ENCODE peak calls at places on chromosome 3, in five cellular contexts. One of them, this sample, is unnamed.

GRCh38 chr3:41726891-41727290 is 235.0 kb downstream of the ULK4 start:
- DNase-seq in upper lobe of left lung: no peak
- DNase-seq in AG10803: no peak
- DNase-seq in neuronal stem cell: no peak
- DNase-seq in GM12865: no peak
- DNase-seq in this sample: no peak

GRCh38 chr3:139629033-139629432 is 48.7 kb downstream of the NMNAT3 start:
- DNase-seq in upper lobe of left lung: no peak
- DNase-seq in AG10803: peak
- DNase-seq in neuronal stem cell: no peak
- DNase-seq in GM12865: peak
- DNase-seq in this sample: no peak

GRCh38 chr3:112043621-112044201 is 9.2 kb downstream of the TMPRSS7 start:
- DNase-seq in upper lobe of left lung: no peak
- DNase-seq in AG10803: peak
- DNase-seq in neuronal stem cell: peak
- DNase-seq in GM12865: peak
- DNase-seq in this sample: peak

GRCh38 chr3:13877911-13878710 is 1.8 kb downstream of the WNT7A start:
- DNase-seq in upper lobe of left lung: peak
- DNase-seq in AG10803: no peak
- DNase-seq in neuronal stem cell: peak
- DNase-seq in GM12865: no peak
- DNase-seq in this sample: no peak

GRCh38 chr3:18725668-18726407 is 300.7 kb upstream of the SATB1 start:
- DNase-seq in upper lobe of left lung: no peak
- DNase-seq in AG10803: no peak
- DNase-seq in neuronal stem cell: no peak
- DNase-seq in GM12865: no peak
- DNase-seq in this sample: no peak

GRCh38 chr3:48897401-48898376 is 993 bp downstream of the SLC25A20 start:
- DNase-seq in upper lobe of left lung: no peak
- DNase-seq in AG10803: peak
- DNase-seq in neuronal stem cell: no peak
- DNase-seq in GM12865: peak
- DNase-seq in this sample: no peak

GRCh38 chr3:150607267-150608065 is 4.3 kb downstream of the SELENOT start:
- DNase-seq in upper lobe of left lung: no peak
- DNase-seq in AG10803: no peak
- DNase-seq in neuronal stem cell: peak
- DNase-seq in GM12865: peak
- DNase-seq in this sample: no peak

GRCh38 chr3:124951511-124952390 is 17.2 kb upstream of the MUC13 start:
- DNase-seq in upper lobe of left lung: no peak
- DNase-seq in AG10803: peak
- DNase-seq in neuronal stem cell: no peak
- DNase-seq in GM12865: no peak
- DNase-seq in this sample: no peak

GRCh38 chr3:58214484-58215316 is 3.9 kb upstream of the DNASE1L3 start:
- DNase-seq in upper lobe of left lung: no peak
- DNase-seq in AG10803: peak
- DNase-seq in neuronal stem cell: no peak
- DNase-seq in GM12865: peak
- DNase-seq in this sample: no peak

GRCh38 chr3:76679510-76679909 is 360.4 kb upstream of the ROBO2 start:
- DNase-seq in upper lobe of left lung: no peak
- DNase-seq in AG10803: no peak
- DNase-seq in neuronal stem cell: no peak
- DNase-seq in GM12865: no peak
- DNase-seq in this sample: no peak

GRCh38 chr3:169624533-169624972 is 39.0 kb downstream of the MECOM start:
- DNase-seq in upper lobe of left lung: no peak
- DNase-seq in AG10803: no peak
- DNase-seq in neuronal stem cell: no peak
- DNase-seq in GM12865: no peak
- DNase-seq in this sample: no peak

GRCh38 chr3:27797773-27798172 is 75.7 kb upstream of the EOMES start:
- DNase-seq in upper lobe of left lung: no peak
- DNase-seq in AG10803: no peak
- DNase-seq in neuronal stem cell: no peak
- DNase-seq in GM12865: no peak
- DNase-seq in this sample: no peak

GRCh38 chr3:65785065-65785645 is 253.6 kb downstream of the MAGI1 start:
- DNase-seq in upper lobe of left lung: no peak
- DNase-seq in AG10803: peak
- DNase-seq in neuronal stem cell: peak
- DNase-seq in GM12865: peak
- DNase-seq in this sample: no peak

GRCh38 chr3:46114324-46114988 is 87.2 kb upstream of the XCR1 start:
- DNase-seq in upper lobe of left lung: no peak
- DNase-seq in AG10803: peak
- DNase-seq in neuronal stem cell: no peak
- DNase-seq in GM12865: no peak
- DNase-seq in this sample: no peak

GRCh38 chr3:4814302-4814903 is 164.8 kb upstream of the BHLHE40 start:
- DNase-seq in upper lobe of left lung: no peak
- DNase-seq in AG10803: no peak
- DNase-seq in neuronal stem cell: no peak
- DNase-seq in GM12865: no peak
- DNase-seq in this sample: no peak

DNA sequence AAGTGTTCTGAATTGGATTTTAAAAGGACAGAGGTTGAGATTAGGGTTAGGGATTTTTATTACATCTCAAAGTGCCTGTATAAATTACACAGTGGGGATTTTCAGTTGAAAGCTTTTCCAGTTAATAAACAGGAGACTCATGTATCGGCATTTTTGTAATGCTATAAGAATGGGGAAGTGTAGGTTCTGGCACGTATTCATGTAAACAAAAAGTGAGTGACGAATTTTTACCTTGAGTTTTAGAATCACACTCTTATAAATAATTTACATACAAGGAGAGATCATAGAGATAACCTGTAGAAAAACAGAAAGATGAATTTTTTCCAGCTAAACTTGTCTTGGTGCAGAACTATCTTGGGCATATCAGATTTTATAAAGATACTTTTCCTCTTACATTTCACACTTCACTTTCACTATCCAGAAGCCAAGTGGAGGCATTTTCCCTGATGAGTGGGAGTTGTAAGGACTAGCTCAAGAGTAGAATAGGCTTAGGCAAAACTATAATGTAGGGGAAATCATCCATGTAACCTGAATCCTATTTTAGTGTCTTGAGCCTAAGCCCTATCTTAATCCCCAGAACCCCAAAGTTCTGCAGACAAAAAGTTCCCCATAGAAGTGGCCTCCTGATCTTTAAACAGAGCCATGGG is 42.0 kb upstream of the CD47 start:
- DNase-seq in upper lobe of left lung: no peak
- DNase-seq in AG10803: no peak
- DNase-seq in neuronal stem cell: no peak
- DNase-seq in GM12865: no peak
- DNase-seq in this sample: no peak
- H3K4me3 ChIP-seq in upper lobe of left lung: no peak
- H3K4me3 ChIP-seq in AG10803: no peak
- H3K4me3 ChIP-seq in neuronal stem cell: no peak
- H3K4me3 ChIP-seq in GM12865: no peak
- H3K4me3 ChIP-seq in this sample: no peak

GRCh38 chr3:129014148-129014547 is 13.0 kb downstream of the EFCC1 start:
- DNase-seq in upper lobe of left lung: no peak
- DNase-seq in AG10803: no peak
- DNase-seq in neuronal stem cell: no peak
- DNase-seq in GM12865: no peak
- DNase-seq in this sample: no peak

GRCh38 chr3:129016725-129017530 is 15.8 kb downstream of the EFCC1 start:
- DNase-seq in upper lobe of left lung: no peak
- DNase-seq in AG10803: no peak
- DNase-seq in neuronal stem cell: no peak
- DNase-seq in GM12865: peak
- DNase-seq in this sample: no peak

GRCh38 chr3:129014793-129015345 is 13.8 kb downstream of the EFCC1 start:
- DNase-seq in upper lobe of left lung: no peak
- DNase-seq in AG10803: no peak
- DNase-seq in neuronal stem cell: no peak
- DNase-seq in GM12865: no peak
- DNase-seq in this sample: no peak

GRCh38 chr3:129016366-129016724 is 15.2 kb downstream of the EFCC1 start:
- DNase-seq in upper lobe of left lung: no peak
- DNase-seq in AG10803: no peak
- DNase-seq in neuronal stem cell: no peak
- DNase-seq in GM12865: peak
- DNase-seq in this sample: no peak

DNA sequence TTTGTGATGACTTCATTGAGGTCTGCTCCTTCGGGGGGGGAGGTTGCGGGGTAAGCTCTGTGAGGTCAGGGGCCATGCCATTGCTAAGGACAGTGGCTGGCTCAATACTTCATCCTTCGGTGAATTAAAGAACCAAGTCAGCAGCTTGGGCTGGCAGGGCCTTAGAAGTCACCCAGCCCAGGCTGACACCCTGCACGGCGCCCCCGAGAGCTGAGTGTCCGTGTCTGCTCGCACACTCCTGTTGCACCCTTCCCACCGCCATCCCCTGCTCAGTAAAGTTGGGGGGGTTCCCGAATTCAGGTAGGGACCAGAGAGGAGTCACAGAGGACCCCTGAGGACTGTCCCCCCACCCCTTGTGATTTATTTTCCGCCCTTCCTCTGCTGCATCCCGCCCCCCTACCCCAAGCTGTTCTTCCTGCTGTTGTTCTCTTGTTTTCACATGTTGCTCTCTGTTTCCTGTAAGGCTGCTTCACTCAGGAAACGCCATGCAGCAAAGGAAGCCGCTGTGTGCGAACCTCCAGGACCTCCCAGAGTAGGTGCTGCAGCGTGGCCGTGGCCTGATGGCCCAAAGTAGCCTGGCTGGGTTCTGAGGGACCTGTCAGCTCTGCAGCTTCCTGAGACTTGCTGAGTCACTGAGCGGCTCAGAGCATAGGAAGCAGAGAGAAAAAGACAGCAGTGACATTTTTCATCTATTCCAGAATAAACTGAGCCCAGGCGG is 14.4 kb downstream of the EFCC1 start:
- DNase-seq in upper lobe of left lung: no peak
- DNase-seq in AG10803: no peak
- DNase-seq in neuronal stem cell: no peak
- DNase-seq in GM12865: peak
- DNase-seq in this sample: no peak
- H3K4me3 ChIP-seq in upper lobe of left lung: no peak
- H3K4me3 ChIP-seq in AG10803: no peak
- H3K4me3 ChIP-seq in neuronal stem cell: no peak
- H3K4me3 ChIP-seq in GM12865: no peak
- H3K4me3 ChIP-seq in this sample: no peak

GRCh38 chr3:143122608-143123352 is 3.2 kb downstream of the CHST2 start:
- DNase-seq in upper lobe of left lung: no peak
- DNase-seq in AG10803: no peak
- DNase-seq in neuronal stem cell: no peak
- DNase-seq in GM12865: peak
- DNase-seq in this sample: no peak
- H3K4me3 ChIP-seq in upper lobe of left lung: no peak
- H3K4me3 ChIP-seq in AG10803: no peak
- H3K4me3 ChIP-seq in neuronal stem cell: no peak
- H3K4me3 ChIP-seq in GM12865: peak
- H3K4me3 ChIP-seq in this sample: no peak

GRCh38 chr3:194294888-194295214 is 56.3 kb downstream of the CPN2 start:
- DNase-seq in upper lobe of left lung: no peak
- DNase-seq in AG10803: no peak
- DNase-seq in neuronal stem cell: no peak
- DNase-seq in GM12865: no peak
- DNase-seq in this sample: no peak

GRCh38 chr3:194298331-194299227 is 52.5 kb downstream of the CPN2 start:
- DNase-seq in upper lobe of left lung: no peak
- DNase-seq in AG10803: no peak
- DNase-seq in neuronal stem cell: no peak
- DNase-seq in GM12865: no peak
- DNase-seq in this sample: no peak

GRCh38 chr3:194294199-194294887 is 56.8 kb downstream of the CPN2 start:
- DNase-seq in upper lobe of left lung: no peak
- DNase-seq in AG10803: no peak
- DNase-seq in neuronal stem cell: no peak
- DNase-seq in GM12865: no peak
- DNase-seq in this sample: no peak

GRCh38 chr3:194296832-194297666 is 54.1 kb downstream of the CPN2 start:
- DNase-seq in upper lobe of left lung: peak
- DNase-seq in AG10803: no peak
- DNase-seq in neuronal stem cell: peak
- DNase-seq in GM12865: no peak
- DNase-seq in this sample: no peak

DNA sequence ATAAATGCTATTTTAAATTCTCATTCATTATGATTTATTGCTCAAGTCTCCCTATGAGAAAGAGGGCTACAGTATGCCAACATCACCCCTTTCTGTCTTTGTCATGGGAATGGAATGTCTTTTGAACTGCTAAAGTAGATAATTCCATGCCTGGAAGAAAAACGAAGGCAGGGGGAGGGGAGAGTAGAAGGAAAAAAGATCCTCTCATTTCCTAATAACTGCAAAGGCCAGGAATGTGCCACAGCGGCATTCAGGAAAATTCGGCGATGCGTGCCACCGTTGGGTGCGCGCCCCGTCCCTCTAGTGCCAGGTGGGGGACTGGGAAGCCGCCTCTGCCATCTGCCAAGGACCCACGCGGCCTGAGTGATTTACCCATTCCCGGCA is 54.7 kb downstream of the CPN2 start:
- DNase-seq in upper lobe of left lung: peak
- DNase-seq in AG10803: peak
- DNase-seq in neuronal stem cell: peak
- DNase-seq in GM12865: no peak
- DNase-seq in this sample: no peak
- H3K4me3 ChIP-seq in upper lobe of left lung: peak
- H3K4me3 ChIP-seq in AG10803: peak
- H3K4me3 ChIP-seq in neuronal stem cell: peak
- H3K4me3 ChIP-seq in GM12865: no peak
- H3K4me3 ChIP-seq in this sample: peak

GRCh38 chr3:187025254-187025655 is 94.9 kb downstream of the ST6GAL1 start:
- DNase-seq in upper lobe of left lung: no peak
- DNase-seq in AG10803: no peak
- DNase-seq in neuronal stem cell: no peak
- DNase-seq in GM12865: peak
- DNase-seq in this sample: no peak
- H3K4me3 ChIP-seq in upper lobe of left lung: no peak
- H3K4me3 ChIP-seq in AG10803: no peak
- H3K4me3 ChIP-seq in neuronal stem cell: no peak
- H3K4me3 ChIP-seq in GM12865: peak
- H3K4me3 ChIP-seq in this sample: no peak

GRCh38 chr3:30097022-30097650 is 509.3 kb upstream of the TGFBR2 start:
- DNase-seq in upper lobe of left lung: no peak
- DNase-seq in AG10803: no peak
- DNase-seq in neuronal stem cell: no peak
- DNase-seq in GM12865: no peak
- DNase-seq in this sample: no peak

GRCh38 chr3:30098656-30099454 is 507.5 kb upstream of the TGFBR2 start:
- DNase-seq in upper lobe of left lung: no peak
- DNase-seq in AG10803: peak
- DNase-seq in neuronal stem cell: peak
- DNase-seq in GM12865: no peak
- DNase-seq in this sample: no peak

GRCh38 chr3:30103186-30103585 is 503.2 kb upstream of the TGFBR2 start:
- DNase-seq in upper lobe of left lung: no peak
- DNase-seq in AG10803: no peak
- DNase-seq in neuronal stem cell: no peak
- DNase-seq in GM12865: no peak
- DNase-seq in this sample: no peak

GRCh38 chr3:30102372-30102771 is 504.0 kb upstream of the TGFBR2 start:
- DNase-seq in upper lobe of left lung: no peak
- DNase-seq in AG10803: no peak
- DNase-seq in neuronal stem cell: no peak
- DNase-seq in GM12865: no peak
- DNase-seq in this sample: no peak

GRCh38 chr3:30098206-30098605 is 508.2 kb upstream of the TGFBR2 start:
- DNase-seq in upper lobe of left lung: no peak
- DNase-seq in AG10803: peak
- DNase-seq in neuronal stem cell: no peak
- DNase-seq in GM12865: no peak
- DNase-seq in this sample: no peak
- H3K4me3 ChIP-seq in upper lobe of left lung: no peak
- H3K4me3 ChIP-seq in AG10803: no peak
- H3K4me3 ChIP-seq in neuronal stem cell: no peak
- H3K4me3 ChIP-seq in GM12865: no peak
- H3K4me3 ChIP-seq in this sample: no peak